ENCODE peak calls at places on chromosomes 16 and 17, in five cellular contexts. V is GM12878, J is SK-N-SH, B is IMR-90, R is K562. Y is an unnamed sample.

GRCh38 chr16:4313563-4314531 is 2.0 kb upstream of the GLIS2 start:
- DNase-seq in B (no peak), J (peak; percentile 79), V (no peak), R (peak; percentile 85), Y (peak; percentile 97)

GRCh38 chr16:27226476-27226875 is 23.1 kb downstream of the KDM8 start:
- DNase-seq in R (no peak), J (no peak), V (no peak), B (no peak), Y (no peak)

GRCh38 chr16:28317040-28317880 is 24.9 kb downstream of the SBK1 start:
- DNase-seq in J (peak; percentile 90), B (peak; percentile 34), V (no peak), R (peak; percentile 75), Y (peak; percentile 57)

GRCh38 chr17:8224891-8225812 is 14.8 kb upstream of the AURKB start:
- DNase-seq in B (no peak), V (no peak), R (no peak), J (no peak), Y (no peak)

GRCh38 chr17:828761-829160 is 46.6 kb downstream of the MRM3 start:
- DNase-seq in B (no peak), J (no peak), R (no peak), V (no peak), Y (no peak)

GRCh38 chr17:61232871-61233270 is 166.8 kb upstream of the TBX2 start:
- DNase-seq in R (no peak), V (no peak), B (peak; percentile 72), J (no peak), Y (no peak)

GRCh38 chr17:14301279-14301760 is 439 bp downstream of the HS3ST3B1 start:
- DNase-seq in J (peak; percentile 58), R (peak; percentile 20), V (no peak), B (no peak), Y (no peak)

GRCh38 chr17:1931759-1932579 is 93.2 kb downstream of the RTN4RL1 start:
- DNase-seq in J (no peak), V (no peak), R (no peak), B (peak; percentile 7), Y (no peak)

GRCh38 chr17:48262982-48263586 is 155.5 kb downstream of the SNX11 start:
- DNase-seq in B (peak; percentile 17), V (no peak), R (peak; percentile 36), J (no peak), Y (peak; percentile 56)

GRCh38 chr16:19863990-19864389 is 20.7 kb downstream of the GPRC5B start:
- DNase-seq in V (no peak), B (no peak), J (no peak), R (no peak), Y (no peak)

GRCh38 chr16:8905168-8905762 is 23.1 kb downstream of the LITAFD start:
- DNase-seq in J (peak; percentile 47), V (no peak), B (peak; percentile 45), R (no peak), Y (peak; percentile 69)

GRCh38 chr17:72188801-72189200 is 68.0 kb downstream of the SOX9 start:
- DNase-seq in B (no peak), V (no peak), R (no peak), J (no peak), Y (no peak)

GRCh38 chr17:55454906-55455474 is 33.4 kb upstream of the MMD start:
- DNase-seq in V (no peak), J (no peak), R (no peak), B (peak; percentile 93), Y (peak; percentile 75)

GRCh38 chr16:29745853-29746345 is at the start of gene C16orf54:
- DNase-seq in J (no peak), B (no peak), V (peak; percentile 89), R (no peak), Y (no peak)

GRCh38 chr17:45136846-45137560 is 1.5 kb downstream of the ACBD4 start:
- DNase-seq in B (no peak), V (no peak), R (no peak), J (peak; percentile 16), Y (no peak)

GRCh38 chr17:45170976-45171337 is 9.3 kb downstream of the HEXIM2 start:
- DNase-seq in V (no peak), J (peak; percentile 54), R (no peak), B (peak; percentile 52), Y (peak; percentile 93)

GRCh38 chr17:57749701-57750100 is 4.6 kb upstream of the CCDC182 start:
- DNase-seq in B (no peak), R (no peak), V (no peak), J (no peak), Y (no peak)

GRCh38 chr17:17738901-17739300 is 57.6 kb downstream of the RAI1 start:
- DNase-seq in J (no peak), B (no peak), V (no peak), R (no peak), Y (no peak)

GRCh38 chr16:9206156-9206555 is 114.7 kb downstream of the HAPSTR1 start:
- DNase-seq in J (no peak), R (no peak), V (no peak), B (no peak), Y (no peak)

GRCh38 chr16:84282533-84282932 is 12.1 kb upstream of the WFDC1 start:
- DNase-seq in B (no peak), V (no peak), R (no peak), J (no peak), Y (no peak)

GRCh38 chr17:71633391-71633849 is 487.4 kb upstream of the SOX9 start:
- DNase-seq in R (no peak), B (peak; percentile 92), V (no peak), J (no peak), Y (peak; percentile 8)

GRCh38 chr17:20797292-20797691 is 217.8 kb downstream of the CDRT15L2 start:
- DNase-seq in V (no peak), B (no peak), R (no peak), J (no peak), Y (no peak)

GRCh38 chr16:68994324-68994723 is 111.1 kb upstream of the HAS3 start:
- DNase-seq in V (no peak), J (no peak), R (no peak), B (no peak), Y (peak; percentile 59)

GRCh38 chr16:17744903-17745581 is 274.3 kb upstream of the XYLT1 start:
- DNase-seq in V (no peak), J (no peak), R (no peak), B (no peak), Y (no peak)

GRCh38 chr17:68399638-68400403 is 57.5 kb downstream of the WIPI1 start:
- DNase-seq in B (peak; percentile 57), J (no peak), R (no peak), V (no peak), Y (no peak)

GRCh38 chr17:44928950-44929720 is 13.8 kb upstream of the GFAP start:
- DNase-seq in B (no peak), R (no peak), J (no peak), V (no peak), Y (no peak)

GRCh38 chr16:5010576-5011329 is 23.0 kb downstream of the NAGPA start:
- DNase-seq in V (no peak), R (no peak), J (no peak), B (no peak), Y (no peak)

GRCh38 chr17:10610821-10611323 is 46.2 kb downstream of the MYH3 start:
- DNase-seq in V (no peak), J (no peak), B (no peak), R (no peak), Y (no peak)

GRCh38 chr16:73026754-73027654 is 20.9 kb downstream of the ZFHX3 start:
- DNase-seq in V (no peak), J (no peak), B (no peak), R (no peak), Y (no peak)

GRCh38 chr16:21326459-21326858 is 48.4 kb upstream of the CRYM start:
- DNase-seq in B (no peak), R (no peak), V (no peak), J (no peak), Y (no peak)

GRCh38 chr16:9134739-9135138 is 43.3 kb downstream of the HAPSTR1 start:
- DNase-seq in J (peak; percentile 82), B (peak; percentile 55), R (peak; percentile 53), V (no peak), Y (peak; percentile 67)

GRCh38 chr16:52976539-52977167 is 76.0 kb downstream of the CHD9NB start:
- DNase-seq in R (peak; percentile 32), B (peak; percentile 22), V (no peak), J (peak; percentile 14), Y (peak; percentile 37)
- TF ChIP-seq RCOR1 in R (no peak), B (no peak), V (no peak), J (no peak), Y (no peak)

DNA sequence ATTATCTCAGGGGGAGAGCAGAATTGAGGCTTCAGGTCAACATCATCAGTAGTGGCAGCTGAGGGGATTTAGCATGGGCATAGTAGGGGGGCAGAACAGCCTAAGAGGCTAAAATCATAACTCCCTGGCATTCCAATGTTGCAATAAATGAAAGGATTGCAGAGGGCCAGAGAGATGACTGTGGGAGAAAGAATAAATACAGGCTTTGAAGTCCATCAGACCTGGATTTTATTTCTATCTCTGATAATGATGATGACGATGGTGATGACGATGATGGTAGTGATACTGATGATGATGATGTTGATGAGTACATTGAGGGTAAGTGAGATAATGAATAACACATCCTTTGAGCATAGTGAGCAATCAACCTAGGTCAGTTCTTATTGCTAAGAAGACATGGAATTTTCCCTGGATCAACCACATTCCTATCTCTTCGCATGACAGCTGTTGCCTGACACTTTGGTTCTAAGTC is 107.4 kb upstream of the CDH11 start:
- DNase-seq in R (no peak), J (no peak), V (no peak), B (peak; percentile 86), Y (no peak)
- TF ChIP-seq RCOR1 in R (no peak), J (no peak), V (no peak), B (no peak), Y (no peak)

GRCh38 chr16:30747331-30747730 is 894 bp upstream of the PHKG2 start:
- DNase-seq in J (no peak), B (peak; percentile 35), V (no peak), R (no peak), Y (no peak)

GRCh38 chr16:30753596-30753995 is 5.4 kb downstream of the PHKG2 start:
- DNase-seq in B (no peak), V (no peak), J (no peak), R (no peak), Y (no peak)

GRCh38 chr16:30748634-30749445 is 615 bp downstream of the PHKG2 start:
- DNase-seq in B (peak; percentile 52), V (no peak), R (peak; percentile 64), J (peak; percentile 80), Y (peak; percentile 35)

GRCh38 chr16:30747799-30748633 is at the start of gene PHKG2:
- DNase-seq in J (peak; percentile 96), B (peak; percentile 98), R (peak; percentile 97), V (peak; percentile 96), Y (peak; percentile 96)

GRCh38 chr16:30750876-30751465 is 2.7 kb downstream of the PHKG2 start:
- DNase-seq in J (no peak), B (no peak), R (no peak), V (no peak), Y (no peak)
- TF ChIP-seq RCOR1 in J (no peak), B (no peak), R (no peak), V (no peak), Y (no peak)

GRCh38 chr17:31391496-31391949 is at the start of gene RAB11FIP4:
- DNase-seq in V (no peak), J (peak; percentile 91), R (peak; percentile 55), B (no peak), Y (no peak)

GRCh38 chr17:31394544-31394943 is 3.1 kb downstream of the RAB11FIP4 start:
- DNase-seq in B (peak; percentile 77), V (no peak), J (no peak), R (peak; percentile 65), Y (peak; percentile 46)

GRCh38 chr17:31393749-31394146 is 2.3 kb downstream of the RAB11FIP4 start:
- DNase-seq in J (no peak), V (no peak), R (no peak), B (no peak), Y (no peak)

GRCh38 chr17:31392002-31392855 is 754 bp downstream of the RAB11FIP4 start:
- DNase-seq in J (peak; percentile 79), V (no peak), B (no peak), R (no peak), Y (no peak)

GRCh38 chr17:31392856-31393748 is 1.6 kb downstream of the RAB11FIP4 start:
- DNase-seq in B (no peak), J (no peak), R (no peak), V (no peak), Y (no peak)
- TF ChIP-seq RCOR1 in B (no peak), J (no peak), R (no peak), V (no peak), Y (no peak)

Y was measured in A549.